ENCODE peak calls at places on chromosome 17, in six cellular contexts. One of them, this sample, is unnamed.

GRCh38 chr17:7912927-7913524 is 3.1 kb downstream of the RNF227 start:
- DNase-seq in activated naive CD4-positive, alpha-beta T cell treated with Interleukin-2 at 50 U/mL for 16 hours: peak
- DNase-seq in cardiac fibroblast: peak
- DNase-seq in activated naive CD8-positive, alpha-beta T cell treated with anti-CD3 and anti-CD28 coated beads for 36 hours: peak
- DNase-seq in cardiac muscle cell: peak
- DNase-seq in mammary epithelial cell: peak
- DNase-seq in this sample: peak

GRCh38 chr17:76107507-76107906 is 3.9 kb upstream of the EXOC7 start:
- DNase-seq in activated naive CD4-positive, alpha-beta T cell treated with Interleukin-2 at 50 U/mL for 16 hours: no peak
- DNase-seq in cardiac fibroblast: peak
- DNase-seq in activated naive CD8-positive, alpha-beta T cell treated with anti-CD3 and anti-CD28 coated beads for 36 hours: no peak
- DNase-seq in cardiac muscle cell: peak
- DNase-seq in mammary epithelial cell: no peak
- DNase-seq in this sample: peak

GRCh38 chr17:65366102-65366844 is 195.2 kb downstream of the AXIN2 start:
- DNase-seq in activated naive CD4-positive, alpha-beta T cell treated with Interleukin-2 at 50 U/mL for 16 hours: peak
- DNase-seq in cardiac fibroblast: no peak
- DNase-seq in activated naive CD8-positive, alpha-beta T cell treated with anti-CD3 and anti-CD28 coated beads for 36 hours: peak
- DNase-seq in cardiac muscle cell: no peak
- DNase-seq in mammary epithelial cell: no peak
- DNase-seq in this sample: no peak

GRCh38 chr17:40598021-40598927 is 33.0 kb upstream of the CCR7 start:
- DNase-seq in activated naive CD4-positive, alpha-beta T cell treated with Interleukin-2 at 50 U/mL for 16 hours: peak
- DNase-seq in cardiac fibroblast: no peak
- DNase-seq in activated naive CD8-positive, alpha-beta T cell treated with anti-CD3 and anti-CD28 coated beads for 36 hours: peak
- DNase-seq in cardiac muscle cell: no peak
- DNase-seq in mammary epithelial cell: no peak
- DNase-seq in this sample: no peak

GRCh38 chr17:80790021-80790765 is 201.4 kb upstream of the CHMP6 start:
- DNase-seq in activated naive CD4-positive, alpha-beta T cell treated with Interleukin-2 at 50 U/mL for 16 hours: no peak
- DNase-seq in cardiac fibroblast: no peak
- DNase-seq in activated naive CD8-positive, alpha-beta T cell treated with anti-CD3 and anti-CD28 coated beads for 36 hours: peak
- DNase-seq in cardiac muscle cell: no peak
- DNase-seq in mammary epithelial cell: no peak
- DNase-seq in this sample: no peak

GRCh38 chr17:42441717-42442565 is 16.7 kb upstream of the ATP6V0A1 start:
- DNase-seq in activated naive CD4-positive, alpha-beta T cell treated with Interleukin-2 at 50 U/mL for 16 hours: no peak
- DNase-seq in cardiac fibroblast: no peak
- DNase-seq in activated naive CD8-positive, alpha-beta T cell treated with anti-CD3 and anti-CD28 coated beads for 36 hours: no peak
- DNase-seq in cardiac muscle cell: no peak
- DNase-seq in mammary epithelial cell: no peak
- DNase-seq in this sample: no peak

GRCh38 chr17:75689441-75689873 is 22.3 kb downstream of the SAP30BP start:
- DNase-seq in activated naive CD4-positive, alpha-beta T cell treated with Interleukin-2 at 50 U/mL for 16 hours: no peak
- DNase-seq in cardiac fibroblast: no peak
- DNase-seq in activated naive CD8-positive, alpha-beta T cell treated with anti-CD3 and anti-CD28 coated beads for 36 hours: peak
- DNase-seq in cardiac muscle cell: no peak
- DNase-seq in mammary epithelial cell: peak
- DNase-seq in this sample: no peak

GRCh38 chr17:78374189-78374588 is 4.3 kb upstream of the PGS1 start:
- DNase-seq in activated naive CD4-positive, alpha-beta T cell treated with Interleukin-2 at 50 U/mL for 16 hours: no peak
- DNase-seq in cardiac fibroblast: no peak
- DNase-seq in activated naive CD8-positive, alpha-beta T cell treated with anti-CD3 and anti-CD28 coated beads for 36 hours: no peak
- DNase-seq in cardiac muscle cell: no peak
- DNase-seq in mammary epithelial cell: no peak
- DNase-seq in this sample: peak

GRCh38 chr17:14318109-14318905 is 17.4 kb downstream of the HS3ST3B1 start:
- DNase-seq in activated naive CD4-positive, alpha-beta T cell treated with Interleukin-2 at 50 U/mL for 16 hours: no peak
- DNase-seq in cardiac fibroblast: no peak
- DNase-seq in activated naive CD8-positive, alpha-beta T cell treated with anti-CD3 and anti-CD28 coated beads for 36 hours: no peak
- DNase-seq in cardiac muscle cell: no peak
- DNase-seq in mammary epithelial cell: no peak
- DNase-seq in this sample: no peak

GRCh38 chr17:81189670-81190530 is 23.9 kb upstream of the AATK start:
- DNase-seq in activated naive CD4-positive, alpha-beta T cell treated with Interleukin-2 at 50 U/mL for 16 hours: no peak
- DNase-seq in cardiac fibroblast: no peak
- DNase-seq in activated naive CD8-positive, alpha-beta T cell treated with anti-CD3 and anti-CD28 coated beads for 36 hours: no peak
- DNase-seq in cardiac muscle cell: peak
- DNase-seq in mammary epithelial cell: no peak
- DNase-seq in this sample: no peak

GRCh38 chr17:33765871-33766270 is 472.8 kb upstream of the ASIC2 start:
- DNase-seq in activated naive CD4-positive, alpha-beta T cell treated with Interleukin-2 at 50 U/mL for 16 hours: no peak
- DNase-seq in cardiac fibroblast: no peak
- DNase-seq in activated naive CD8-positive, alpha-beta T cell treated with anti-CD3 and anti-CD28 coated beads for 36 hours: no peak
- DNase-seq in cardiac muscle cell: no peak
- DNase-seq in mammary epithelial cell: no peak
- DNase-seq in this sample: no peak

GRCh38 chr17:10172241-10172741 is 26.1 kb downstream of the GAS7 start:
- DNase-seq in activated naive CD4-positive, alpha-beta T cell treated with Interleukin-2 at 50 U/mL for 16 hours: no peak
- DNase-seq in cardiac fibroblast: no peak
- DNase-seq in activated naive CD8-positive, alpha-beta T cell treated with anti-CD3 and anti-CD28 coated beads for 36 hours: no peak
- DNase-seq in cardiac muscle cell: peak
- DNase-seq in mammary epithelial cell: no peak
- DNase-seq in this sample: no peak

GRCh38 chr17:78401246-78401645 is 22.8 kb downstream of the PGS1 start:
- DNase-seq in activated naive CD4-positive, alpha-beta T cell treated with Interleukin-2 at 50 U/mL for 16 hours: no peak
- DNase-seq in cardiac fibroblast: no peak
- DNase-seq in activated naive CD8-positive, alpha-beta T cell treated with anti-CD3 and anti-CD28 coated beads for 36 hours: no peak
- DNase-seq in cardiac muscle cell: peak
- DNase-seq in mammary epithelial cell: peak
- DNase-seq in this sample: no peak

GRCh38 chr17:78824240-78824639 is 16.4 kb downstream of the USP36 start:
- DNase-seq in activated naive CD4-positive, alpha-beta T cell treated with Interleukin-2 at 50 U/mL for 16 hours: no peak
- DNase-seq in cardiac fibroblast: no peak
- DNase-seq in activated naive CD8-positive, alpha-beta T cell treated with anti-CD3 and anti-CD28 coated beads for 36 hours: no peak
- DNase-seq in cardiac muscle cell: no peak
- DNase-seq in mammary epithelial cell: no peak
- DNase-seq in this sample: no peak

GRCh38 chr17:28379814-28380571 is 8.5 kb downstream of the SARM1 start:
- DNase-seq in activated naive CD4-positive, alpha-beta T cell treated with Interleukin-2 at 50 U/mL for 16 hours: no peak
- DNase-seq in cardiac fibroblast: peak
- DNase-seq in activated naive CD8-positive, alpha-beta T cell treated with anti-CD3 and anti-CD28 coated beads for 36 hours: no peak
- DNase-seq in cardiac muscle cell: peak
- DNase-seq in mammary epithelial cell: peak
- DNase-seq in this sample: no peak

GRCh38 chr17:39794249-39794970 is 56.7 kb downstream of the GRB7 start:
- DNase-seq in activated naive CD4-positive, alpha-beta T cell treated with Interleukin-2 at 50 U/mL for 16 hours: no peak
- DNase-seq in cardiac fibroblast: no peak
- DNase-seq in activated naive CD8-positive, alpha-beta T cell treated with anti-CD3 and anti-CD28 coated beads for 36 hours: peak
- DNase-seq in cardiac muscle cell: no peak
- DNase-seq in mammary epithelial cell: no peak
- DNase-seq in this sample: no peak

GRCh38 chr17:41351177-41351576 is 549 bp upstream of the KRT33A start:
- DNase-seq in activated naive CD4-positive, alpha-beta T cell treated with Interleukin-2 at 50 U/mL for 16 hours: no peak
- DNase-seq in cardiac fibroblast: no peak
- DNase-seq in activated naive CD8-positive, alpha-beta T cell treated with anti-CD3 and anti-CD28 coated beads for 36 hours: no peak
- DNase-seq in cardiac muscle cell: no peak
- DNase-seq in mammary epithelial cell: no peak
- DNase-seq in this sample: no peak